ENCODE peak calls at places on chromosomes 13 and 19, in ten cellular contexts. One of them, this sample, is unnamed. For H3K4me1, the result is how much of the 10 kb centered on the place peaks cover.

GRCh38 chr19:15702590-15702930 is 25.3 kb upstream of the OR10H2 start:
- DNase-seq in colonic mucosa: peak
- DNase-seq in fibroblast of lung: no peak
- DNase-seq in ascending aorta: peak
- DNase-seq in heart left ventricle: peak
- DNase-seq in thoracic aorta: no peak
- DNase-seq in neural progenitor cell: no peak
- DNase-seq in uterus: peak
- DNase-seq in kidney: peak
- DNase-seq in hepatocyte: no peak
- DNase-seq in this sample: peak

GRCh38 chr13:83024226-83024625 is 858.0 kb downstream of the SLITRK1 start:
- DNase-seq in colonic mucosa: no peak
- DNase-seq in fibroblast of lung: no peak
- DNase-seq in ascending aorta: no peak
- DNase-seq in heart left ventricle: no peak
- DNase-seq in thoracic aorta: no peak
- DNase-seq in neural progenitor cell: no peak
- DNase-seq in uterus: no peak
- DNase-seq in kidney: no peak
- DNase-seq in hepatocyte: no peak
- DNase-seq in this sample: no peak

GRCh38 chr13:76799696-76800095 is 86.5 kb downstream of the KCTD12 start:
- DNase-seq in colonic mucosa: no peak
- DNase-seq in fibroblast of lung: no peak
- DNase-seq in ascending aorta: no peak
- DNase-seq in heart left ventricle: no peak
- DNase-seq in thoracic aorta: no peak
- DNase-seq in neural progenitor cell: no peak
- DNase-seq in uterus: no peak
- DNase-seq in kidney: no peak
- DNase-seq in hepatocyte: peak
- DNase-seq in this sample: no peak

GRCh38 chr19:58434217-58434616 is 5.7 kb downstream of the ZNF132 start:
- DNase-seq in colonic mucosa: no peak
- DNase-seq in fibroblast of lung: peak
- DNase-seq in ascending aorta: no peak
- DNase-seq in heart left ventricle: no peak
- DNase-seq in thoracic aorta: no peak
- DNase-seq in neural progenitor cell: no peak
- DNase-seq in uterus: no peak
- DNase-seq in kidney: no peak
- DNase-seq in hepatocyte: no peak
- DNase-seq in this sample: no peak

GRCh38 chr19:12838893-12839656 is 760 bp downstream of the MAST1 start:
- DNase-seq in colonic mucosa: no peak
- DNase-seq in fibroblast of lung: no peak
- DNase-seq in ascending aorta: no peak
- DNase-seq in heart left ventricle: no peak
- DNase-seq in thoracic aorta: no peak
- DNase-seq in neural progenitor cell: peak
- DNase-seq in uterus: no peak
- DNase-seq in kidney: no peak
- DNase-seq in hepatocyte: no peak
- DNase-seq in this sample: no peak

GRCh38 chr13:37595162-37595561 is 3.4 kb downstream of the POSTN start:
- DNase-seq in colonic mucosa: no peak
- DNase-seq in fibroblast of lung: peak
- DNase-seq in ascending aorta: no peak
- DNase-seq in heart left ventricle: no peak
- DNase-seq in thoracic aorta: no peak
- DNase-seq in neural progenitor cell: no peak
- DNase-seq in uterus: no peak
- DNase-seq in kidney: no peak
- DNase-seq in hepatocyte: no peak
- DNase-seq in this sample: no peak

GRCh38 chr13:65504213-65504612 is 1725.9 kb downstream of the PCDH9 start:
- DNase-seq in colonic mucosa: no peak
- DNase-seq in fibroblast of lung: no peak
- DNase-seq in ascending aorta: no peak
- DNase-seq in heart left ventricle: no peak
- DNase-seq in thoracic aorta: no peak
- DNase-seq in neural progenitor cell: no peak
- DNase-seq in uterus: no peak
- DNase-seq in kidney: no peak
- DNase-seq in hepatocyte: no peak
- DNase-seq in this sample: no peak

GRCh38 chr19:15195987-15196682 is 4.7 kb downstream of the NOTCH3 start:
- DNase-seq in colonic mucosa: peak
- DNase-seq in fibroblast of lung: peak
- DNase-seq in ascending aorta: peak
- DNase-seq in heart left ventricle: no peak
- DNase-seq in thoracic aorta: no peak
- DNase-seq in neural progenitor cell: peak
- DNase-seq in uterus: no peak
- DNase-seq in kidney: peak
- DNase-seq in hepatocyte: peak
- DNase-seq in this sample: no peak

DNA sequence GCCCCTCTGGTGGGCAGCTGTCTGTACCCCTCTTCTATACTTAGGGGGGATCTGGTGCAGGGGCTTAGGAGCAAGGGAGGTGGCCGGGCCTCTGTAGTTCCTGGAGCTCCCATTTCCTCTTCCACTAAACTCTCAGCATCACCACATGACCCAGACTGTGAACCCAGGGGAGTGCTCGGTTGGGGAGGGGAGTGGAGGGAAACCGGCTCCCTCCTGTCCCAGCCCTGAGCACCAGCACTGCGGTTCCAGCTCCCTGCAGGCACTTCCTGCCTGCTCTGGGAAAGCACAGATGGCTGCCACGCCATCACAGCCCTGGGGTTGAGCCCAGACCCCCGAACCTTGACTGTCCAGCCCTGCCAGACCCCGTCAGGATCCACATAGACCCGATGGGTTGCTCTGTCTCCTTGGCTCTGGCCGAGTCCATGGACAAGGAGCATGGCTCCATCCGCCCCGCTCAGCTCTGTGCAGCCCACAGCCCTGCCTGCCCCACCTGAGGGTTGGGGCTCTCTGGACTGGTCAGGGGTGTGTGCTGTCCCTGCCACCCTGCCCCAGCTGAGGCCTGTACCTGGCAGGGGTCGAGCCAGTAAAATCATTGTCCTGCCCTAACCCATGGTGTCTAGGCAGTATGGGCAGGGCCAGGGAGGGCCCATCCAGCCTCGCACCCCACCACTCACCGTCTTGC is 36.0 kb upstream of the SLC7A10 start:
- DNase-seq in colonic mucosa: no peak
- DNase-seq in fibroblast of lung: no peak
- DNase-seq in ascending aorta: no peak
- DNase-seq in heart left ventricle: no peak
- DNase-seq in thoracic aorta: no peak
- DNase-seq in neural progenitor cell: no peak
- DNase-seq in uterus: no peak
- DNase-seq in kidney: no peak
- DNase-seq in hepatocyte: no peak
- DNase-seq in this sample: no peak
- H3K4me1 ChIP-seq in colonic mucosa: under half
- H3K4me1 ChIP-seq in fibroblast of lung: under half
- H3K4me1 ChIP-seq in ascending aorta: under half
- H3K4me1 ChIP-seq in heart left ventricle: under half
- H3K4me1 ChIP-seq in thoracic aorta: under half
- H3K4me1 ChIP-seq in neural progenitor cell: under half
- H3K4me1 ChIP-seq in uterus: under half
- H3K4me1 ChIP-seq in kidney: under half
- H3K4me1 ChIP-seq in hepatocyte: under half
- H3K4me1 ChIP-seq in this sample: under half

DNA sequence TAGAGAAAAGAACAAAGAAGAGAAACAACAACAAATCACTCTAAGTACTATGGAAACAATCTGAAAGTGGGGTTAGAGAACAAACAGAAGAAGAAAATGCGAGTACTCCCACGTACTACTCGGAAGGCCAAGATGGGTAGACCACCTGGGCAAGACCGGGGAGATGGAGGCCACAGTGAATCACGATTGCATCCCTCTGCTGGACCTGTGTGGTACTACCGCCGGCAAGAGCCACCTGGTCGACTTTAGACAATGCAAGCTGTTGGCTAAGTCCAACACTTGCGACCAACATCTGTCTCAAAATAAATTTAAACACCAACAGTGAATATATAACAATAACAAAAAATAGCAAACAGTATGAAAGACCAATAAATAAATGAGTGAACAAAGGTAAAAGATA is 45.5 kb upstream of the ZNF91 start:
- DNase-seq in colonic mucosa: no peak
- DNase-seq in fibroblast of lung: no peak
- DNase-seq in ascending aorta: no peak
- DNase-seq in heart left ventricle: no peak
- DNase-seq in thoracic aorta: no peak
- DNase-seq in neural progenitor cell: no peak
- DNase-seq in uterus: no peak
- DNase-seq in kidney: no peak
- DNase-seq in hepatocyte: no peak
- DNase-seq in this sample: no peak
- TF ChIP-seq CTCF in colonic mucosa: no peak
- TF ChIP-seq CTCF in fibroblast of lung: peak
- TF ChIP-seq CTCF in ascending aorta: no peak
- TF ChIP-seq CTCF in heart left ventricle: peak
- TF ChIP-seq CTCF in thoracic aorta: peak
- TF ChIP-seq CTCF in neural progenitor cell: peak
- TF ChIP-seq CTCF in uterus: no peak
- TF ChIP-seq CTCF in kidney: peak
- TF ChIP-seq CTCF in hepatocyte: no peak
- TF ChIP-seq CTCF in this sample: peak

GRCh38 chr19:2166741-2167738 is 3.3 kb downstream of the DOT1L start:
- DNase-seq in colonic mucosa: peak
- DNase-seq in fibroblast of lung: peak
- DNase-seq in ascending aorta: peak
- DNase-seq in heart left ventricle: peak
- DNase-seq in thoracic aorta: peak
- DNase-seq in neural progenitor cell: no peak
- DNase-seq in uterus: peak
- DNase-seq in kidney: peak
- DNase-seq in hepatocyte: peak
- DNase-seq in this sample: peak
- H3K27ac ChIP-seq in colonic mucosa: peak
- H3K27ac ChIP-seq in fibroblast of lung: peak
- H3K27ac ChIP-seq in ascending aorta: peak
- H3K27ac ChIP-seq in heart left ventricle: peak
- H3K27ac ChIP-seq in thoracic aorta: peak
- H3K27ac ChIP-seq in neural progenitor cell: no peak
- H3K27ac ChIP-seq in uterus: peak
- H3K27ac ChIP-seq in kidney: peak
- H3K27ac ChIP-seq in hepatocyte: peak
- H3K27ac ChIP-seq in this sample: peak

GRCh38 chr19:4053423-4054324 is 13.0 kb downstream of the ZBTB7A start:
- DNase-seq in colonic mucosa: peak
- DNase-seq in fibroblast of lung: peak
- DNase-seq in ascending aorta: no peak
- DNase-seq in heart left ventricle: no peak
- DNase-seq in thoracic aorta: no peak
- DNase-seq in neural progenitor cell: no peak
- DNase-seq in uterus: no peak
- DNase-seq in kidney: no peak
- DNase-seq in hepatocyte: no peak
- DNase-seq in this sample: no peak
- H3K4me1 ChIP-seq in colonic mucosa: under half
- H3K4me1 ChIP-seq in fibroblast of lung: under half
- H3K4me1 ChIP-seq in ascending aorta: under half
- H3K4me1 ChIP-seq in heart left ventricle: under half
- H3K4me1 ChIP-seq in thoracic aorta: under half
- H3K4me1 ChIP-seq in neural progenitor cell: under half
- H3K4me1 ChIP-seq in uterus: under half
- H3K4me1 ChIP-seq in kidney: under half
- H3K4me1 ChIP-seq in hepatocyte: under half
- H3K4me1 ChIP-seq in this sample: half or more

DNA sequence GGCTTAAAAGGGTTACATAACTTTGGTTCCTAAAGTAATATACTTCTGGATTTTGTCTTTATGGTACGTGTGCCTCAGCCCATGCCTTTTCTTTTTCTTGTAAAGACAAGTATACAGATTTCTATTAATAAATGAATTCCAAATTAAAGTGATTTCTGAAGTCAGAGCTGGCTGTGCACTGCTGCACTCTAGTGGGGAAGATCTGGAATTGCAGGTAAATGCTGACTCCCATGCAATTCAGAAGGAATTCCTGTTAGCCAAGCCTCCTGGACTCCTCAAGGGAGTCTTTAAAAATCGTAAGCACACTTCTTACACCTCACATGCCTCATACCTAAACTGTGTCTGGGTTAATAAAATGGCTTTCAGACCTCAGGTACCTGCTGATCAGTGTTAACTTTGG is 118.4 kb upstream of the SLC7A1 start:
- DNase-seq in colonic mucosa: no peak
- DNase-seq in fibroblast of lung: no peak
- DNase-seq in ascending aorta: no peak
- DNase-seq in heart left ventricle: no peak
- DNase-seq in thoracic aorta: no peak
- DNase-seq in neural progenitor cell: no peak
- DNase-seq in uterus: no peak
- DNase-seq in kidney: no peak
- DNase-seq in hepatocyte: no peak
- DNase-seq in this sample: no peak
- TF ChIP-seq CTCF in colonic mucosa: peak
- TF ChIP-seq CTCF in fibroblast of lung: peak
- TF ChIP-seq CTCF in ascending aorta: no peak
- TF ChIP-seq CTCF in heart left ventricle: peak
- TF ChIP-seq CTCF in thoracic aorta: peak
- TF ChIP-seq CTCF in neural progenitor cell: peak
- TF ChIP-seq CTCF in uterus: no peak
- TF ChIP-seq CTCF in kidney: no peak
- TF ChIP-seq CTCF in hepatocyte: peak
- TF ChIP-seq CTCF in this sample: no peak

GRCh38 chr13:52906122-52906903 is 57.9 kb upstream of the PCDH8 start:
- DNase-seq in colonic mucosa: no peak
- DNase-seq in fibroblast of lung: no peak
- DNase-seq in ascending aorta: no peak
- DNase-seq in heart left ventricle: no peak
- DNase-seq in thoracic aorta: no peak
- DNase-seq in neural progenitor cell: no peak
- DNase-seq in uterus: no peak
- DNase-seq in kidney: no peak
- DNase-seq in hepatocyte: no peak
- DNase-seq in this sample: no peak
- H3K27ac ChIP-seq in colonic mucosa: no peak
- H3K27ac ChIP-seq in fibroblast of lung: no peak
- H3K27ac ChIP-seq in ascending aorta: no peak
- H3K27ac ChIP-seq in heart left ventricle: no peak
- H3K27ac ChIP-seq in thoracic aorta: no peak
- H3K27ac ChIP-seq in neural progenitor cell: no peak
- H3K27ac ChIP-seq in uterus: no peak
- H3K27ac ChIP-seq in kidney: no peak
- H3K27ac ChIP-seq in hepatocyte: no peak
- H3K27ac ChIP-seq in this sample: no peak

DNA sequence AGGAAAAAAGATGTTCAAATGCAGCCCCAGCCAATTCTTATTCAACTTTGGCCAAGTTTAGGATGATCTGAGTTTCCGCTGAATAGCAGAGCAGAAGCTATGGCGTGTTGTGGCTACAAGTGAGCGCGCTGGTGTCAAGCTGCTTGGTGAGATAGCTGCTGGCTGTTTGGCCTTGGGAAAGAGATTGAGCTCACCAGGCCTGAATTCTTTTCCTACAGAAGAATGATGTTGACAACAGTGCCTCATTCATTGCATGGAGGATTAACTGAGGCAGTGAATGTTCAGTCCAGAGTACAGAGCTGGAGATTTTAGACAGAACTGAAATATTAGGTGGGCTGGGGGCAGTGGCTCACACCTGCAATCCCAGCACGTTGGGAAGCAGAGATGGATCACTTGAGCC is 31.5 kb upstream of the MAP3K10 start:
- DNase-seq in colonic mucosa: no peak
- DNase-seq in fibroblast of lung: no peak
- DNase-seq in ascending aorta: no peak
- DNase-seq in heart left ventricle: no peak
- DNase-seq in thoracic aorta: no peak
- DNase-seq in neural progenitor cell: no peak
- DNase-seq in uterus: no peak
- DNase-seq in kidney: peak
- DNase-seq in hepatocyte: no peak
- DNase-seq in this sample: no peak
- H3K4me1 ChIP-seq in colonic mucosa: under half
- H3K4me1 ChIP-seq in fibroblast of lung: under half
- H3K4me1 ChIP-seq in ascending aorta: under half
- H3K4me1 ChIP-seq in heart left ventricle: under half
- H3K4me1 ChIP-seq in thoracic aorta: under half
- H3K4me1 ChIP-seq in neural progenitor cell: under half
- H3K4me1 ChIP-seq in uterus: under half
- H3K4me1 ChIP-seq in kidney: under half
- H3K4me1 ChIP-seq in hepatocyte: under half
- H3K4me1 ChIP-seq in this sample: under half